ENCODE peak calls at places on chromosomes 11 and 22, in eight cellular contexts. J is cardiac septum, H is osteocyte, W is HT1080, K is NCI-H69, G is AG10803, F is cardiac muscle cell, P is neural progenitor cell. L is an unnamed sample.

GRCh38 chr11:29129850-29130249 is 887.0 kb downstream of the KCNA4 start:
- DNase-seq in W (peak; percentile 65), F (no peak), K (no peak), J (no peak), H (no peak), G (peak; percentile 29), P (no peak), L (no peak)

GRCh38 chr11:116199182-116199581 is 573.6 kb downstream of the BUD13 start:
- DNase-seq in W (no peak), H (no peak), K (peak; percentile 90), F (peak; percentile 37), P (no peak), J (peak; percentile 74), G (no peak), L (no peak)

GRCh38 chr11:832529-833113 is at the start of gene CD151:
- DNase-seq in P (peak; percentile 87), G (peak; percentile 50), F (peak; percentile 79), W (peak; percentile 66), H (no peak), J (peak; percentile 81), K (peak; percentile 85), L (peak; percentile 64)

GRCh38 chr11:59787255-59787588 is 23.4 kb downstream of the MRPL16 start:
- DNase-seq in G (no peak), F (no peak), H (no peak), P (no peak), W (no peak), K (no peak), J (no peak), L (no peak)

GRCh38 chr11:111851636-111852035 is 19.7 kb downstream of the ALG9 start:
- DNase-seq in H (no peak), P (peak; percentile 15), G (peak; percentile 37), W (peak; percentile 10), K (peak; percentile 18), F (no peak), J (no peak), L (no peak)

GRCh38 chr11:74749127-74749964 is 697 bp downstream of the RNF169 start:
- DNase-seq in J (peak; percentile 84), H (no peak), G (peak; percentile 22), K (peak; percentile 73), F (peak; percentile 62), W (peak; percentile 64), P (peak; percentile 74), L (peak; percentile 57)

GRCh38 chr22:17774206-17774927 is at the start of gene BID:
- DNase-seq in G (no peak), W (no peak), K (peak; percentile 78), F (peak; percentile 53), J (peak; percentile 88), H (no peak), P (peak; percentile 66), L (peak; percentile 54)

GRCh38 chr11:134380785-134381184 is 31.3 kb downstream of the B3GAT1 start:
- DNase-seq in G (no peak), F (no peak), W (no peak), J (no peak), H (no peak), K (no peak), P (no peak), L (no peak)

GRCh38 chr11:10181811-10182210 is 112.2 kb downstream of the SBF2 start:
- DNase-seq in W (peak; percentile 16), G (peak; percentile 75), P (no peak), H (no peak), J (no peak), F (no peak), K (peak; percentile 21), L (no peak)

GRCh38 chr11:3835100-3835485 is 5.7 kb downstream of the RHOG start:
- DNase-seq in F (no peak), H (no peak), K (no peak), J (no peak), G (peak; percentile 18), W (peak; percentile 30), P (no peak), L (no peak)

GRCh38 chr11:131734871-131735270 is 364.5 kb downstream of the NTM start:
- DNase-seq in P (no peak), H (no peak), J (no peak), K (peak; percentile 63), F (no peak), G (no peak), W (no peak), L (no peak)

GRCh38 chr11:109604506-109604905 is 182.5 kb downstream of the C11orf87 start:
- DNase-seq in J (no peak), W (no peak), H (no peak), K (no peak), F (no peak), P (no peak), G (peak; percentile 20), L (no peak)

GRCh38 chr11:87600938-87601337 is 563.2 kb downstream of the TMEM135 start:
- DNase-seq in H (no peak), F (peak; percentile 9), G (peak; percentile 4), J (no peak), K (peak; percentile 66), P (no peak), W (no peak), L (no peak)

GRCh38 chr11:44032304-44033085 is 15.3 kb upstream of the ACCSL start:
- DNase-seq in J (no peak), P (no peak), W (peak; percentile 30), G (peak; percentile 76), F (peak; percentile 65), K (no peak), H (peak; percentile 53), L (no peak)

GRCh38 chr11:70220136-70220535 is 17.0 kb downstream of the FADD start:
- DNase-seq in F (no peak), W (no peak), K (no peak), J (no peak), P (no peak), G (no peak), H (no peak), L (no peak)

GRCh38 chr22:17957683-17958082 is 66.7 kb downstream of the MICAL3 start:
- DNase-seq in K (no peak), F (no peak), H (no peak), P (no peak), J (no peak), G (peak; percentile 71), W (no peak), L (no peak)

GRCh38 chr11:91790346-91790745 is 434.3 kb upstream of the FAT3 start:
- DNase-seq in G (no peak), F (peak; percentile 52), K (peak; percentile 54), W (no peak), H (no peak), P (peak; percentile 10), J (no peak), L (no peak)

GRCh38 chr11:46369458-46370152 is 11.9 kb upstream of the MDK start:
- DNase-seq in K (peak; percentile 78), G (peak; percentile 68), F (peak; percentile 88), H (no peak), P (peak; percentile 88), W (peak; percentile 89), J (no peak), L (peak; percentile 80)

GRCh38 chr11:15750535-15751297 is 605.6 kb downstream of the SOX6 start:
- DNase-seq in F (no peak), P (no peak), H (no peak), W (no peak), J (no peak), K (peak; percentile 100), G (no peak), L (no peak)

GRCh38 chr11:64713031-64713780 is 9.8 kb downstream of the NRXN2 start:
- DNase-seq in K (peak; percentile 83), F (peak; percentile 69), J (no peak), G (peak; percentile 20), W (no peak), H (no peak), P (peak; percentile 82), L (peak; percentile 46)

GRCh38 chr22:40668611-40669390 is 10.5 kb upstream of the MCHR1 start:
- DNase-seq in P (peak; percentile 35), G (peak; percentile 88), F (no peak), H (no peak), K (no peak), J (no peak), W (peak; percentile 87), L (no peak)

GRCh38 chr11:8719260-8720190 is 36.9 kb downstream of the RPL27A start:
- DNase-seq in J (no peak), F (no peak), H (no peak), G (peak; percentile 98), W (peak; percentile 98), K (no peak), P (no peak), L (no peak)

GRCh38 chr11:15580056-15580774 is 465.5 kb downstream of the INSC start:
- DNase-seq in G (no peak), K (no peak), J (no peak), F (no peak), P (no peak), W (no peak), H (no peak), L (no peak)

GRCh38 chr11:27216268-27217149 is 146.5 kb downstream of the CCDC34 start:
- DNase-seq in H (no peak), F (peak; percentile 37), K (peak; percentile 98), G (peak; percentile 73), W (no peak), P (no peak), J (no peak), L (no peak)